ENCODE peak calls at places on chromosomes 5 and 9, in four cellular contexts. One of them, this sample, is unnamed.

GRCh38 chr9:131546336-131547084 is 1.2 kb downstream of the PRRT1B start:
- DNase-seq in cardiac muscle cell: peak; percentile 24
- DNase-seq in activated naive CD4-positive, alpha-beta T cell treated with anti-CD3 and anti-CD28 coated beads, Interleukin-2, amount 10 ng/mL, durations not matched to agents 7 days and 5 days: no peak
- DNase-seq in COR-L47: no peak
- DNase-seq in this sample: peak; percentile 17

GRCh38 chr9:14616188-14616982 is 76.8 kb downstream of the ZDHHC21 start:
- DNase-seq in cardiac muscle cell: peak; percentile 76
- DNase-seq in activated naive CD4-positive, alpha-beta T cell treated with anti-CD3 and anti-CD28 coated beads, Interleukin-2, amount 10 ng/mL, durations not matched to agents 7 days and 5 days: no peak
- DNase-seq in COR-L47: peak; percentile 48
- DNase-seq in this sample: peak; percentile 78

GRCh38 chr9:79477955-79478751 is 93.6 kb upstream of the TLE4 start:
- DNase-seq in cardiac muscle cell: peak; percentile 64
- DNase-seq in activated naive CD4-positive, alpha-beta T cell treated with anti-CD3 and anti-CD28 coated beads, Interleukin-2, amount 10 ng/mL, durations not matched to agents 7 days and 5 days: peak; percentile 20
- DNase-seq in COR-L47: peak; percentile 8
- DNase-seq in this sample: peak; percentile 56

GRCh38 chr9:88828018-88828417 is 163.2 kb upstream of the S1PR3 start:
- DNase-seq in cardiac muscle cell: no peak
- DNase-seq in activated naive CD4-positive, alpha-beta T cell treated with anti-CD3 and anti-CD28 coated beads, Interleukin-2, amount 10 ng/mL, durations not matched to agents 7 days and 5 days: no peak
- DNase-seq in COR-L47: no peak
- DNase-seq in this sample: no peak

GRCh38 chr5:35319231-35320002 is 89.1 kb upstream of the PRLR start:
- DNase-seq in cardiac muscle cell: no peak
- DNase-seq in activated naive CD4-positive, alpha-beta T cell treated with anti-CD3 and anti-CD28 coated beads, Interleukin-2, amount 10 ng/mL, durations not matched to agents 7 days and 5 days: no peak
- DNase-seq in COR-L47: no peak
- DNase-seq in this sample: no peak

GRCh38 chr5:39755986-39756385 is 331.2 kb upstream of the DAB2 start:
- DNase-seq in cardiac muscle cell: no peak
- DNase-seq in activated naive CD4-positive, alpha-beta T cell treated with anti-CD3 and anti-CD28 coated beads, Interleukin-2, amount 10 ng/mL, durations not matched to agents 7 days and 5 days: no peak
- DNase-seq in COR-L47: no peak
- DNase-seq in this sample: no peak

GRCh38 chr5:135135530-135136201 is 101.6 kb upstream of the PITX1 start:
- DNase-seq in cardiac muscle cell: no peak
- DNase-seq in activated naive CD4-positive, alpha-beta T cell treated with anti-CD3 and anti-CD28 coated beads, Interleukin-2, amount 10 ng/mL, durations not matched to agents 7 days and 5 days: peak; percentile 18
- DNase-seq in COR-L47: peak; percentile 87
- DNase-seq in this sample: peak; percentile 38

GRCh38 chr9:83266618-83267543 is 203.9 kb upstream of the RASEF start:
- DNase-seq in cardiac muscle cell: peak; percentile 88
- DNase-seq in activated naive CD4-positive, alpha-beta T cell treated with anti-CD3 and anti-CD28 coated beads, Interleukin-2, amount 10 ng/mL, durations not matched to agents 7 days and 5 days: no peak
- DNase-seq in COR-L47: no peak
- DNase-seq in this sample: no peak

GRCh38 chr5:143093452-143094086 is 309.9 kb downstream of the NR3C1 start:
- DNase-seq in cardiac muscle cell: no peak
- DNase-seq in activated naive CD4-positive, alpha-beta T cell treated with anti-CD3 and anti-CD28 coated beads, Interleukin-2, amount 10 ng/mL, durations not matched to agents 7 days and 5 days: no peak
- DNase-seq in COR-L47: no peak
- DNase-seq in this sample: no peak

GRCh38 chr5:10607666-10608442 is 44.0 kb downstream of the ANKRD33B start:
- DNase-seq in cardiac muscle cell: peak; percentile 68
- DNase-seq in activated naive CD4-positive, alpha-beta T cell treated with anti-CD3 and anti-CD28 coated beads, Interleukin-2, amount 10 ng/mL, durations not matched to agents 7 days and 5 days: no peak
- DNase-seq in COR-L47: no peak
- DNase-seq in this sample: no peak

GRCh38 chr9:128254855-128255759 is 20.7 kb downstream of the GOLGA2 start:
- DNase-seq in cardiac muscle cell: peak; percentile 88
- DNase-seq in activated naive CD4-positive, alpha-beta T cell treated with anti-CD3 and anti-CD28 coated beads, Interleukin-2, amount 10 ng/mL, durations not matched to agents 7 days and 5 days: peak; percentile 65
- DNase-seq in COR-L47: peak; percentile 23
- DNase-seq in this sample: peak; percentile 6

GRCh38 chr5:136810198-136810823 is 445.0 kb upstream of the TRPC7 start:
- DNase-seq in cardiac muscle cell: no peak
- DNase-seq in activated naive CD4-positive, alpha-beta T cell treated with anti-CD3 and anti-CD28 coated beads, Interleukin-2, amount 10 ng/mL, durations not matched to agents 7 days and 5 days: no peak
- DNase-seq in COR-L47: no peak
- DNase-seq in this sample: no peak

GRCh38 chr9:121055642-121056143 is 5.6 kb upstream of the C5 start:
- DNase-seq in cardiac muscle cell: no peak
- DNase-seq in activated naive CD4-positive, alpha-beta T cell treated with anti-CD3 and anti-CD28 coated beads, Interleukin-2, amount 10 ng/mL, durations not matched to agents 7 days and 5 days: peak; percentile 26
- DNase-seq in COR-L47: no peak
- DNase-seq in this sample: no peak

GRCh38 chr9:87577746-87578145 is 80.1 kb downstream of the DAPK1 start:
- DNase-seq in cardiac muscle cell: no peak
- DNase-seq in activated naive CD4-positive, alpha-beta T cell treated with anti-CD3 and anti-CD28 coated beads, Interleukin-2, amount 10 ng/mL, durations not matched to agents 7 days and 5 days: no peak
- DNase-seq in COR-L47: no peak
- DNase-seq in this sample: no peak

GRCh38 chr5:35456506-35456905 is 161.2 kb upstream of the SPEF2 start:
- DNase-seq in cardiac muscle cell: no peak
- DNase-seq in activated naive CD4-positive, alpha-beta T cell treated with anti-CD3 and anti-CD28 coated beads, Interleukin-2, amount 10 ng/mL, durations not matched to agents 7 days and 5 days: no peak
- DNase-seq in COR-L47: no peak
- DNase-seq in this sample: no peak

GRCh38 chr9:109875495-109875894 is 95.5 kb downstream of the PALM2AKAP2 start:
- DNase-seq in cardiac muscle cell: no peak
- DNase-seq in activated naive CD4-positive, alpha-beta T cell treated with anti-CD3 and anti-CD28 coated beads, Interleukin-2, amount 10 ng/mL, durations not matched to agents 7 days and 5 days: no peak
- DNase-seq in COR-L47: no peak
- DNase-seq in this sample: no peak

GRCh38 chr5:107661038-107661649 is 9.6 kb downstream of the EFNA5 start:
- DNase-seq in cardiac muscle cell: no peak
- DNase-seq in activated naive CD4-positive, alpha-beta T cell treated with anti-CD3 and anti-CD28 coated beads, Interleukin-2, amount 10 ng/mL, durations not matched to agents 7 days and 5 days: no peak
- DNase-seq in COR-L47: no peak
- DNase-seq in this sample: no peak

GRCh38 chr5:69231851-69232250 is 2.8 kb upstream of the CDK7 start:
- DNase-seq in cardiac muscle cell: no peak
- DNase-seq in activated naive CD4-positive, alpha-beta T cell treated with anti-CD3 and anti-CD28 coated beads, Interleukin-2, amount 10 ng/mL, durations not matched to agents 7 days and 5 days: no peak
- DNase-seq in COR-L47: no peak
- DNase-seq in this sample: no peak

GRCh38 chr5:139271201-139272027 is 22.1 kb upstream of the MATR3 start:
- DNase-seq in cardiac muscle cell: no peak
- DNase-seq in activated naive CD4-positive, alpha-beta T cell treated with anti-CD3 and anti-CD28 coated beads, Interleukin-2, amount 10 ng/mL, durations not matched to agents 7 days and 5 days: no peak
- DNase-seq in COR-L47: no peak
- DNase-seq in this sample: peak; percentile 19

GRCh38 chr5:175457466-175457865 is 13.5 kb upstream of the DRD1 start:
- DNase-seq in cardiac muscle cell: no peak
- DNase-seq in activated naive CD4-positive, alpha-beta T cell treated with anti-CD3 and anti-CD28 coated beads, Interleukin-2, amount 10 ng/mL, durations not matched to agents 7 days and 5 days: no peak
- DNase-seq in COR-L47: no peak
- DNase-seq in this sample: no peak

GRCh38 chr5:351084-351910 is 29.8 kb downstream of the AHRR start:
- DNase-seq in cardiac muscle cell: no peak
- DNase-seq in activated naive CD4-positive, alpha-beta T cell treated with anti-CD3 and anti-CD28 coated beads, Interleukin-2, amount 10 ng/mL, durations not matched to agents 7 days and 5 days: no peak
- DNase-seq in COR-L47: no peak
- DNase-seq in this sample: no peak

GRCh38 chr9:137988701-137989100 is 111.1 kb downstream of the CACNA1B start:
- DNase-seq in cardiac muscle cell: no peak
- DNase-seq in activated naive CD4-positive, alpha-beta T cell treated with anti-CD3 and anti-CD28 coated beads, Interleukin-2, amount 10 ng/mL, durations not matched to agents 7 days and 5 days: no peak
- DNase-seq in COR-L47: no peak
- DNase-seq in this sample: no peak

GRCh38 chr5:176501333-176501732 is 35.9 kb downstream of the RNF44 start:
- DNase-seq in cardiac muscle cell: no peak
- DNase-seq in activated naive CD4-positive, alpha-beta T cell treated with anti-CD3 and anti-CD28 coated beads, Interleukin-2, amount 10 ng/mL, durations not matched to agents 7 days and 5 days: no peak
- DNase-seq in COR-L47: no peak
- DNase-seq in this sample: no peak

GRCh38 chr9:2120926-2121689 is 106.0 kb downstream of the SMARCA2 start:
- DNase-seq in cardiac muscle cell: no peak
- DNase-seq in activated naive CD4-positive, alpha-beta T cell treated with anti-CD3 and anti-CD28 coated beads, Interleukin-2, amount 10 ng/mL, durations not matched to agents 7 days and 5 days: no peak
- DNase-seq in COR-L47: no peak
- DNase-seq in this sample: no peak

GRCh38 chr5:157252741-157253465 is 13.0 kb upstream of the CYFIP2 start:
- DNase-seq in cardiac muscle cell: no peak
- DNase-seq in activated naive CD4-positive, alpha-beta T cell treated with anti-CD3 and anti-CD28 coated beads, Interleukin-2, amount 10 ng/mL, durations not matched to agents 7 days and 5 days: peak; percentile 88
- DNase-seq in COR-L47: no peak
- DNase-seq in this sample: no peak

GRCh38 chr5:40464461-40464860 is 215.3 kb upstream of the PTGER4 start:
- DNase-seq in cardiac muscle cell: no peak
- DNase-seq in activated naive CD4-positive, alpha-beta T cell treated with anti-CD3 and anti-CD28 coated beads, Interleukin-2, amount 10 ng/mL, durations not matched to agents 7 days and 5 days: no peak
- DNase-seq in COR-L47: no peak
- DNase-seq in this sample: no peak

GRCh38 chr9:88748566-88749238 is 213.7 kb downstream of the NXNL2 start:
- DNase-seq in cardiac muscle cell: no peak
- DNase-seq in activated naive CD4-positive, alpha-beta T cell treated with anti-CD3 and anti-CD28 coated beads, Interleukin-2, amount 10 ng/mL, durations not matched to agents 7 days and 5 days: no peak
- DNase-seq in COR-L47: no peak
- DNase-seq in this sample: no peak

GRCh38 chr9:17719053-17719452 is 140.2 kb downstream of the SH3GL2 start:
- DNase-seq in cardiac muscle cell: no peak
- DNase-seq in activated naive CD4-positive, alpha-beta T cell treated with anti-CD3 and anti-CD28 coated beads, Interleukin-2, amount 10 ng/mL, durations not matched to agents 7 days and 5 days: no peak
- DNase-seq in COR-L47: no peak
- DNase-seq in this sample: no peak

GRCh38 chr9:129458155-129458661 is 162.7 kb downstream of the C9orf50 start:
- DNase-seq in cardiac muscle cell: no peak
- DNase-seq in activated naive CD4-positive, alpha-beta T cell treated with anti-CD3 and anti-CD28 coated beads, Interleukin-2, amount 10 ng/mL, durations not matched to agents 7 days and 5 days: peak; percentile 83
- DNase-seq in COR-L47: no peak
- DNase-seq in this sample: no peak

GRCh38 chr9:125749951-125750655 is 2.9 kb downstream of the PBX3 start:
- DNase-seq in cardiac muscle cell: no peak
- DNase-seq in activated naive CD4-positive, alpha-beta T cell treated with anti-CD3 and anti-CD28 coated beads, Interleukin-2, amount 10 ng/mL, durations not matched to agents 7 days and 5 days: no peak
- DNase-seq in COR-L47: no peak
- DNase-seq in this sample: peak; percentile 11

GRCh38 chr5:135977375-135977928 is 22.7 kb upstream of the LECT2 start:
- DNase-seq in cardiac muscle cell: peak; percentile 76
- DNase-seq in activated naive CD4-positive, alpha-beta T cell treated with anti-CD3 and anti-CD28 coated beads, Interleukin-2, amount 10 ng/mL, durations not matched to agents 7 days and 5 days: peak; percentile 46
- DNase-seq in COR-L47: no peak
- DNase-seq in this sample: no peak

GRCh38 chr9:12643686-12644085 is 49.5 kb upstream of the TYRP1 start:
- DNase-seq in cardiac muscle cell: no peak
- DNase-seq in activated naive CD4-positive, alpha-beta T cell treated with anti-CD3 and anti-CD28 coated beads, Interleukin-2, amount 10 ng/mL, durations not matched to agents 7 days and 5 days: no peak
- DNase-seq in COR-L47: no peak
- DNase-seq in this sample: no peak

GRCh38 chr9:122371851-122372250 is 1.0 kb downstream of the PTGS1 start:
- DNase-seq in cardiac muscle cell: no peak
- DNase-seq in activated naive CD4-positive, alpha-beta T cell treated with anti-CD3 and anti-CD28 coated beads, Interleukin-2, amount 10 ng/mL, durations not matched to agents 7 days and 5 days: no peak
- DNase-seq in COR-L47: no peak
- DNase-seq in this sample: no peak

GRCh38 chr9:38249587-38250210 is 142.8 kb upstream of the ALDH1B1 start:
- DNase-seq in cardiac muscle cell: no peak
- DNase-seq in activated naive CD4-positive, alpha-beta T cell treated with anti-CD3 and anti-CD28 coated beads, Interleukin-2, amount 10 ng/mL, durations not matched to agents 7 days and 5 days: no peak
- DNase-seq in COR-L47: no peak
- DNase-seq in this sample: no peak

GRCh38 chr5:80097516-80097915 is 62.4 kb downstream of the THBS4 start:
- DNase-seq in cardiac muscle cell: no peak
- DNase-seq in activated naive CD4-positive, alpha-beta T cell treated with anti-CD3 and anti-CD28 coated beads, Interleukin-2, amount 10 ng/mL, durations not matched to agents 7 days and 5 days: no peak
- DNase-seq in COR-L47: no peak
- DNase-seq in this sample: no peak

GRCh38 chr5:135246923-135247795 is 151.9 kb downstream of the MACROH2A1 start:
- DNase-seq in cardiac muscle cell: no peak
- DNase-seq in activated naive CD4-positive, alpha-beta T cell treated with anti-CD3 and anti-CD28 coated beads, Interleukin-2, amount 10 ng/mL, durations not matched to agents 7 days and 5 days: no peak
- DNase-seq in COR-L47: no peak
- DNase-seq in this sample: no peak

GRCh38 chr5:8770431-8770830 is 775.4 kb downstream of the SEMA5A start:
- DNase-seq in cardiac muscle cell: no peak
- DNase-seq in activated naive CD4-positive, alpha-beta T cell treated with anti-CD3 and anti-CD28 coated beads, Interleukin-2, amount 10 ng/mL, durations not matched to agents 7 days and 5 days: no peak
- DNase-seq in COR-L47: no peak
- DNase-seq in this sample: no peak